ENCODE peak calls at places on chromosomes 5 and 9, in six cellular contexts. F is activated CD8-positive, alpha-beta T cell treated with anti-CD3 and anti-CD28 coated beads for 36 hours; E is mesothelial cell of epicardium; U is heart right ventricle; S is glutamatergic neuron; L is neural crest cell. W is an unnamed sample.

GRCh38 chr5:158812381-158812780 is 287.3 kb downstream of the EBF1 start:
- DNase-seq in U (no peak), F (peak), S (peak), L (no peak), E (no peak), W (peak)

GRCh38 chr5:131990716-131991115 is 20.7 kb downstream of the ACSL6 start:
- DNase-seq in F (no peak), L (no peak), E (no peak), S (no peak), U (no peak), W (no peak)

GRCh38 chr9:21579743-21580142 is 97.6 kb upstream of the IFNE start:
- DNase-seq in S (no peak), F (no peak), L (no peak), E (no peak), U (no peak), W (no peak)

GRCh38 chr5:37875051-37875787 is 35.4 kb upstream of the GDNF start:
- DNase-seq in L (no peak), E (no peak), S (no peak), U (no peak), F (no peak), W (no peak)

GRCh38 chr5:74300808-74301389 is 339.6 kb downstream of the ENC1 start:
- DNase-seq in L (no peak), S (no peak), U (no peak), E (no peak), F (no peak), W (no peak)

GRCh38 chr5:84274585-84275468 is 109.9 kb downstream of the EDIL3 start:
- DNase-seq in U (peak), S (peak), L (peak), E (no peak), F (peak), W (peak)

GRCh38 chr5:138713247-138713646 is 40.0 kb upstream of the CTNNA1 start:
- DNase-seq in U (no peak), S (no peak), F (no peak), L (no peak), E (no peak), W (no peak)

GRCh38 chr5:14268236-14268701 is 125.1 kb downstream of the TRIO start:
- DNase-seq in E (no peak), F (no peak), L (no peak), U (no peak), S (no peak), W (no peak)

GRCh38 chr5:93596676-93597441 is 13.8 kb downstream of the NR2F1 start:
- DNase-seq in L (no peak), F (no peak), S (peak), E (no peak), U (no peak), W (no peak)

GRCh38 chr5:543755-544674 is 19.8 kb upstream of the SLC9A3 start:
- DNase-seq in L (no peak), E (peak), S (peak), U (peak), F (peak), W (peak)

GRCh38 chr9:128285033-128285784 is 9.1 kb downstream of the SWI5 start:
- DNase-seq in U (no peak), E (no peak), L (no peak), F (no peak), S (no peak), W (no peak)

GRCh38 chr5:18305288-18305899 is 671.1 kb downstream of the TAF11L14 start:
- DNase-seq in S (peak), E (no peak), U (no peak), F (peak), L (peak), W (peak)

GRCh38 chr5:151222054-151222768 is 1.7 kb downstream of the CCDC69 start:
- DNase-seq in L (no peak), F (peak), U (no peak), E (no peak), S (no peak), W (no peak)

GRCh38 chr5:151225071-151225470 is 1.2 kb upstream of the CCDC69 start:
- DNase-seq in L (no peak), E (no peak), S (no peak), F (no peak), U (no peak), W (no peak)

GRCh38 chr5:151224372-151224771 is 480 bp upstream of the CCDC69 start:
- DNase-seq in F (no peak), L (no peak), S (no peak), U (no peak), E (no peak), W (peak)

GRCh38 chr5:151222769-151223446 is 984 bp downstream of the CCDC69 start:
- DNase-seq in L (no peak), E (no peak), F (peak), S (peak), U (peak), W (peak)

GRCh38 chr5:151223447-151224264 is at the start of gene CCDC69:
- DNase-seq in F (peak), U (peak), L (peak), E (peak), S (peak), W (peak)
- TF ChIP-seq CTCF in F (no peak), U (peak), L (peak), E (no peak), S (no peak), W (no peak)

GRCh38 chr9:82106536-82106935 is 118.0 kb downstream of the SPATA31D1 start:
- DNase-seq in E (no peak), F (no peak), L (no peak), U (no peak), S (no peak), W (no peak)

GRCh38 chr9:82104252-82104651 is 115.7 kb downstream of the SPATA31D1 start:
- DNase-seq in S (no peak), E (no peak), L (no peak), F (no peak), U (no peak), W (no peak)

GRCh38 chr9:82108881-82109280 is 120.3 kb downstream of the SPATA31D1 start:
- DNase-seq in L (no peak), E (no peak), U (no peak), F (no peak), S (no peak), W (no peak)

GRCh38 chr9:82108474-82108873 is 119.9 kb downstream of the SPATA31D1 start:
- DNase-seq in L (no peak), S (no peak), E (no peak), F (no peak), U (no peak), W (no peak)

GRCh38 chr9:82105729-82106128 is 117.2 kb downstream of the SPATA31D1 start:
- DNase-seq in S (no peak), L (no peak), E (no peak), U (no peak), F (no peak), W (no peak)
- TF ChIP-seq CTCF in S (no peak), L (no peak), E (no peak), U (no peak), F (no peak), W (no peak)

GRCh38 chr5:135553688-135554462 is 18.1 kb upstream of the NEUROG1 start:
- DNase-seq in L (no peak), S (peak), E (no peak), U (no peak), F (no peak), W (no peak)
- TF ChIP-seq CTCF in L (peak), S (no peak), E (no peak), U (no peak), F (no peak), W (no peak)

GRCh38 chr5:40841068-40841805 is at the start of gene CARD6:
- DNase-seq in E (no peak), F (peak), L (no peak), U (no peak), S (no peak), W (peak)
- TF ChIP-seq CTCF in E (no peak), F (no peak), L (no peak), U (no peak), S (no peak), W (no peak)